ENCODE peak calls at places on chromosomes 7 and 10, in six cellular contexts. C, H, E, X, I and T are unnamed samples.

GRCh38 chr7:81669476-81670105 is 100.3 kb downstream of the HGF start:
- DNase-seq in X (no peak), E (no peak), I (no peak), H (no peak), C (no peak), T (no peak)

GRCh38 chr10:119252051-119252465 is 44.7 kb downstream of the GRK5 start:
- DNase-seq in X (no peak), H (no peak), E (peak; percentile 69), C (no peak), I (no peak), T (no peak)

GRCh38 chr7:122488241-122488640 is 183.7 kb upstream of the FEZF1 start:
- DNase-seq in H (no peak), X (no peak), E (no peak), C (no peak), I (no peak), T (no peak)

GRCh38 chr7:157684157-157684595 is 347.4 kb downstream of the DNAJB6 start:
- DNase-seq in X (no peak), E (no peak), H (no peak), C (peak; percentile 35), I (no peak), T (no peak)

GRCh38 chr7:100493476-100494264 is 9.9 kb downstream of the NYAP1 start:
- DNase-seq in C (peak; percentile 75), I (no peak), H (no peak), E (no peak), X (no peak), T (no peak)

GRCh38 chr7:41047789-41048191 is 655.1 kb downstream of the INHBA start:
- DNase-seq in C (no peak), X (no peak), H (no peak), E (peak; percentile 47), I (peak; percentile 66), T (peak; percentile 71)

GRCh38 chr10:46310851-46311250 is 24.1 kb downstream of the ANTXRL start:
- DNase-seq in X (no peak), E (no peak), C (no peak), H (no peak), I (no peak), T (no peak)

GRCh38 chr10:61847087-61847486 is 54.4 kb upstream of the ARID5B start:
- DNase-seq in I (no peak), X (no peak), H (no peak), E (peak; percentile 27), C (no peak), T (no peak)

GRCh38 chr10:126277177-126277576 is 111.1 kb downstream of the ADAM12 start:
- DNase-seq in C (no peak), X (no peak), H (no peak), I (no peak), E (no peak), T (no peak)

GRCh38 chr10:36994886-36995285 is 130.5 kb upstream of the ANKRD30A start:
- DNase-seq in E (no peak), H (no peak), I (no peak), C (no peak), X (no peak), T (no peak)

GRCh38 chr7:149724661-149725425 is 48.5 kb downstream of the ZNF467 start:
- DNase-seq in E (no peak), X (no peak), H (no peak), C (no peak), I (no peak), T (no peak)

GRCh38 chr10:5468262-5469106 is 30.9 kb downstream of the CALML5 start:
- DNase-seq in X (no peak), C (no peak), E (no peak), H (no peak), I (no peak), T (no peak)

GRCh38 chr7:141674702-141675101 is 27.3 kb downstream of the DENND11 start:
- DNase-seq in C (no peak), X (no peak), H (no peak), E (no peak), I (no peak), T (no peak)

GRCh38 chr7:116511552-116512523 is 12.3 kb downstream of the CAV2 start:
- DNase-seq in I (no peak), H (no peak), E (no peak), X (no peak), C (no peak), T (peak; percentile 53)

GRCh38 chr7:951881-952547 is 2.5 kb downstream of the ADAP1 start:
- DNase-seq in X (no peak), C (peak; percentile 48), I (no peak), H (no peak), E (no peak), T (no peak)

GRCh38 chr7:139828880-139829653 is at the start of gene TBXAS1:
- DNase-seq in H (no peak), X (no peak), I (no peak), C (no peak), E (no peak), T (no peak)

GRCh38 chr7:129952164-129952652 is 552 bp downstream of the UBE2H start:
- DNase-seq in H (no peak), X (no peak), I (no peak), C (peak; percentile 79), E (peak; percentile 19), T (no peak)

GRCh38 chr7:44279286-44279685 is 46.1 kb downstream of the CAMK2B start:
- DNase-seq in H (no peak), X (no peak), E (no peak), C (peak; percentile 22), I (no peak), T (no peak)

GRCh38 chr7:137873524-137873923 is 26.8 kb upstream of the DGKI start:
- DNase-seq in H (no peak), X (peak; percentile 74), E (peak; percentile 73), I (peak; percentile 90), C (no peak), T (peak; percentile 65)

GRCh38 chr7:101693498-101694091 is 64.5 kb upstream of the MYL10 start:
- DNase-seq in E (no peak), C (no peak), H (no peak), X (no peak), I (no peak), T (no peak)

GRCh38 chr7:98278408-98278807 is 3.1 kb upstream of the BRI3 start:
- DNase-seq in X (no peak), E (no peak), C (no peak), I (no peak), H (no peak), T (no peak)

GRCh38 chr7:7399707-7400106 is 136.0 kb downstream of the COL28A1 start:
- DNase-seq in I (no peak), X (no peak), H (no peak), E (peak; percentile 43), C (no peak), T (no peak)

GRCh38 chr7:36658603-36659516 is 65.4 kb downstream of the AOAH start:
- DNase-seq in I (peak; percentile 90), H (peak; percentile 69), E (peak; percentile 82), X (peak; percentile 76), C (no peak), T (peak; percentile 89)

GRCh38 chr7:106021211-106022067 is 58.4 kb downstream of the CDHR3 start:
- DNase-seq in H (no peak), I (no peak), E (no peak), X (no peak), C (no peak), T (no peak)

GRCh38 chr10:72254891-72255568 is 18.7 kb upstream of the DDIT4 start:
- DNase-seq in H (no peak), I (peak; percentile 73), E (peak; percentile 78), X (no peak), C (peak; percentile 91), T (peak; percentile 57)

GRCh38 chr7:93407239-93407638 is 167.3 kb downstream of the CALCR start:
- DNase-seq in I (no peak), E (no peak), X (no peak), H (no peak), C (no peak), T (no peak)

GRCh38 chr7:48938539-48938938 is 14.2 kb downstream of the CDC14C start:
- DNase-seq in I (no peak), C (no peak), X (no peak), H (no peak), E (peak; percentile 53), T (no peak)

GRCh38 chr10:52423369-52423768 is 109.3 kb downstream of the DKK1 start:
- DNase-seq in H (no peak), I (peak; percentile 48), C (no peak), E (no peak), X (no peak), T (no peak)

GRCh38 chr7:105584165-105584564 is 2.9 kb upstream of the EFCAB10 start:
- DNase-seq in H (no peak), X (no peak), C (no peak), E (no peak), I (no peak), T (no peak)

GRCh38 chr10:45421231-45422097 is 47.4 kb downstream of the ALOX5 start:
- DNase-seq in X (no peak), H (no peak), C (no peak), E (no peak), I (no peak), T (no peak)

GRCh38 chr7:95420996-95421846 is 13.6 kb downstream of the PON2 start:
- DNase-seq in E (peak; percentile 51), H (peak; percentile 63), C (no peak), X (no peak), I (peak; percentile 47), T (no peak)

GRCh38 chr7:90172121-90172520 is 17.9 kb downstream of the STEAP1 start:
- DNase-seq in C (no peak), X (no peak), E (no peak), I (no peak), H (no peak), T (no peak)
- H3K4me3 ChIP-seq in C (no peak overlapping the region), X (no peak overlapping the region), E (no peak overlapping the region), I (no peak overlapping the region), H (no peak overlapping the region), T (no peak overlapping the region)

DNA sequence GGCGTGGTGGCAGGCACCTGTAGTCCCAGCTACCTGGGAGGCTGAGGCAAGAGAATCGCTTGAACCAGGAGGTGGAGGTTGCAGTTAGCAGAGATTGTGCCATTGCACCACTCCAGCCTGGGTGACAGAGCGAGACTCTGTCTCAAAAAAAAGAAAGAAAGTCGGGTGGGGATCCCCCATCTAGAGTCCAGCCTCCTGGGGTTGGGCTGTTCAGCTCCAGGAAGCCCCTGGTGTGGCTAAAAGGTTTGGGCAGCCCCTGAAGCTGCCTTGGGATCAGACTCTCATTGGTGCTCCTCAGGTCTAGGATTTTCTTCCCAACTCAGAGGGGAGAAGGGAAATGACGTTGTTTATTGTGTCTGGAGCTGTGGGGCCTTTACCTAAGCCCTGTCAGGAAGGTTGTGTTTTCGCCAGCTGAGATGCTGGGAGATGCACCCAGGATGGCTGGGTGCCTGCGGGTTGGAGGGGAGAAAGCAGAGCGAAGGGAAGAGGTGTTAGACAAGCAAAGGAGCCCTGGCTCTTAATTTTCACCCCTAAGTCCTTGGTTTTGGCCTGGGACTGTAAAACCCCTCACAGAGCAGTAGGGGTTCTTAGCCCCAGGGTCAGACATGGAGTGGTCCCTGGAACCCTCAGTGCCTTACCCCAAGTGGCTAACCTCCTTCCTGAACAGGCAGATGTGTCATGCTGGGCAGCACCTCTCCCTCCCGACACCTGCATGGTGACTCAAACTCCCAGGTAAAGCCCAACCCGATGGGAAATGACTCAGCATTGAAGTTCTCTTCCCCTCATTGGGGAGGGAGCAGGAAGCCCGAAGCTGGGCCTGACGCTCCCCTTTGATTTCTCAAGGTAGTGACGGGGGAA is 21.1 kb downstream of the PLAU start:
- DNase-seq in E (no peak), I (no peak), H (no peak), C (no peak), X (no peak), T (no peak)
- H3K4me3 ChIP-seq in E (no peak overlapping the region), I (no peak overlapping the region), H (no peak overlapping the region), C (no peak overlapping the region), X (no peak overlapping the region), T (no peak overlapping the region)

GRCh38 chr10:14008648-14009072 is 322.1 kb downstream of the FRMD4A start:
- DNase-seq in E (peak; percentile 54), X (no peak), I (no peak), C (no peak), H (no peak), T (peak; percentile 58)
- H3K4me3 ChIP-seq in E (peak overlapping the region; percentile 68), X (peak overlapping the region; percentile 65), I (peak overlapping the region; percentile 59), C (peak overlapping the region; percentile 18), H (peak overlapping the region; percentile 69), T (peak overlapping the region; percentile 27)

GRCh38 chr10:77637986-77638765 is 568 bp upstream of the KCNMA1 start:
- DNase-seq in I (no peak), X (no peak), H (no peak), C (peak; percentile 61), E (peak; percentile 45), T (peak; percentile 52)
- H3K4me3 ChIP-seq in I (peak overlapping the region; percentile 81), X (peak overlapping the region; percentile 89), H (peak overlapping the region; percentile 91), C (peak overlapping the region; percentile 15), E (peak overlapping the region; percentile 80), T (peak overlapping the region; percentile 54)